ENCODE peak calls at places on chromosomes 4 and X, in four cellular contexts. O is lung, A is esophagus squamous epithelium, V is IMR-90. G is an unnamed sample.

GRCh38 chr4:97942137-97942536 is 201.1 kb downstream of the STPG2 start:
- DNase-seq in V (no peak), O (no peak), A (no peak), G (no peak)

GRCh38 chr4:124266706-124267105 is 445.8 kb downstream of the ANKRD50 start:
- DNase-seq in V (no peak), O (no peak), A (no peak), G (no peak)

GRCh38 chrX:100980608-100981497 is 11.3 kb downstream of the ARL13A start:
- DNase-seq in V (peak; percentile 81), O (peak; percentile 55), A (no peak), G (peak; percentile 61)

GRCh38 chr4:66108898-66109297 is 438.6 kb upstream of the EPHA5 start:
- DNase-seq in V (no peak), O (no peak), A (no peak), G (no peak)

GRCh38 chrX:1465261-1466231 is 12.8 kb upstream of the ASMTL start:
- DNase-seq in O (peak; percentile 3), V (no peak), A (no peak), G (no peak)

GRCh38 chrX:41759817-41760216 is 35.8 kb downstream of the GPR82 start:
- DNase-seq in O (no peak), V (peak; percentile 54), A (no peak), G (no peak)

GRCh38 chr4:147833254-147833653 is 101.4 kb downstream of the ARHGAP10 start:
- DNase-seq in V (peak; percentile 82), O (no peak), A (no peak), G (no peak)

GRCh38 chr4:2662598-2662997 is 93.5 kb downstream of the TNIP2 start:
- DNase-seq in V (peak; percentile 93), O (no peak), A (no peak), G (no peak)

GRCh38 chr4:70463335-70463734 is 8.7 kb upstream of the MUC7 start:
- DNase-seq in O (no peak), V (no peak), A (no peak), G (no peak)

GRCh38 chr4:106775636-106776035 is 260.5 kb downstream of the DKK2 start:
- DNase-seq in O (no peak), A (no peak), V (no peak), G (no peak)

GRCh38 chrX:40012039-40012799 is 85.5 kb downstream of the BCOR start:
- DNase-seq in A (no peak), O (no peak), V (peak; percentile 71), G (no peak)

GRCh38 chrX:52271212-52271611 is 86.5 kb downstream of the MAGED4 start:
- DNase-seq in V (no peak), O (no peak), A (no peak), G (no peak)

GRCh38 chr4:150342945-150343344 is 239.0 kb upstream of the MAB21L2 start:
- DNase-seq in V (no peak), O (no peak), A (no peak), G (no peak)

GRCh38 chr4:38204317-38205060 is 244.3 kb downstream of the PTTG2 start:
- DNase-seq in V (no peak), O (no peak), A (no peak), G (no peak)

GRCh38 chrX:29746326-29746725 is 469.0 kb upstream of the MAGEB2 start:
- DNase-seq in A (no peak), O (no peak), V (peak; percentile 55), G (no peak)

GRCh38 chr4:9816285-9816684 is 34.9 kb downstream of the DRD5 start:
- DNase-seq in A (no peak), V (no peak), O (no peak), G (no peak)

GRCh38 chr4:54255881-54256280 is 26.8 kb downstream of the PDGFRA start:
- DNase-seq in V (peak; percentile 60), A (no peak), O (no peak), G (no peak)

GRCh38 chrX:96314974-96315373 is 369.7 kb upstream of the DIAPH2 start:
- DNase-seq in V (peak; percentile 62), A (no peak), O (no peak), G (no peak)

GRCh38 chr4:170849969-170850368 is 760.2 kb upstream of the AADAT start:
- DNase-seq in V (no peak), O (no peak), A (no peak), G (no peak)

GRCh38 chr4:84920591-84920990 is 45.9 kb downstream of the WDFY3 start:
- DNase-seq in A (no peak), O (no peak), V (peak; percentile 78), G (no peak)

GRCh38 chr4:94228488-94229216 is 21.0 kb downstream of the SMARCAD1 start:
- DNase-seq in O (no peak), A (no peak), V (no peak), G (no peak)

GRCh38 chr4:185634066-185634652 is 98.9 kb upstream of the PDLIM3 start:
- DNase-seq in A (no peak), O (no peak), V (peak; percentile 7), G (no peak)

GRCh38 chr4:168480991-168481588 is 798 bp upstream of the DDX60L start:
- DNase-seq in A (no peak), O (no peak), V (peak; percentile 85), G (no peak)

GRCh38 chrX:15301924-15302323 is 13.5 kb downstream of the ASB11 start:
- DNase-seq in V (peak; percentile 41), A (no peak), O (peak; percentile 74), G (no peak)

GRCh38 chr4:36285784-36286480 is 4.5 kb downstream of the DTHD1 start:
- DNase-seq in O (no peak), A (no peak), V (no peak), G (no peak)

GRCh38 chrX:29561417-29561816 is 653.9 kb upstream of the MAGEB2 start:
- DNase-seq in A (no peak), O (no peak), V (peak; percentile 2), G (no peak)

GRCh38 chr4:129641179-129641578 is 545.2 kb downstream of the C4orf33 start:
- DNase-seq in V (peak; percentile 22), O (peak; percentile 50), A (no peak), G (no peak)

GRCh38 chrX:136179133-136179532 is 31.8 kb downstream of the FHL1 start:
- DNase-seq in A (no peak), V (no peak), O (no peak), G (no peak)

GRCh38 chrX:642436-643210 is 12.0 kb downstream of the SHOX start:
- DNase-seq in V (no peak), A (no peak), O (no peak), G (no peak)

GRCh38 chr4:26139310-26139924 is 181.4 kb upstream of the RBPJ start:
- DNase-seq in O (no peak), A (no peak), V (no peak), G (no peak)

GRCh38 chr4:15400911-15401671 is 26.7 kb upstream of the C1QTNF7 start:
- DNase-seq in V (peak; percentile 65), O (peak; percentile 74), A (no peak), G (peak; percentile 70)

GRCh38 chrX:39930777-39931553 is 166.8 kb downstream of the BCOR start:
- DNase-seq in A (no peak), V (no peak), O (no peak), G (no peak)

GRCh38 chrX:124293810-124294209 is 38.6 kb upstream of the TEX13D start:
- DNase-seq in O (no peak), A (no peak), V (no peak), G (no peak)

GRCh38 chrX:120727911-120728310 is 98.1 kb upstream of the C1GALT1C1 start:
- DNase-seq in A (no peak), O (no peak), V (no peak), G (no peak)

GRCh38 chr4:186724861-186725419 is 1.3 kb upstream of the FAT1 start:
- DNase-seq in O (no peak), A (no peak), V (peak; percentile 40), G (no peak)

GRCh38 chr4:186726440-186727148 is 2.9 kb upstream of the FAT1 start:
- DNase-seq in O (peak; percentile 60), A (no peak), V (peak; percentile 80), G (peak; percentile 70)

GRCh38 chr4:186725422-186726149 is 1.9 kb upstream of the FAT1 start:
- DNase-seq in V (peak; percentile 88), O (peak; percentile 74), A (no peak), G (peak; percentile 75)

GRCh38 chr4:186727149-186727976 is 3.7 kb upstream of the FAT1 start:
- DNase-seq in A (no peak), O (no peak), V (peak; percentile 47), G (no peak)

DNA sequence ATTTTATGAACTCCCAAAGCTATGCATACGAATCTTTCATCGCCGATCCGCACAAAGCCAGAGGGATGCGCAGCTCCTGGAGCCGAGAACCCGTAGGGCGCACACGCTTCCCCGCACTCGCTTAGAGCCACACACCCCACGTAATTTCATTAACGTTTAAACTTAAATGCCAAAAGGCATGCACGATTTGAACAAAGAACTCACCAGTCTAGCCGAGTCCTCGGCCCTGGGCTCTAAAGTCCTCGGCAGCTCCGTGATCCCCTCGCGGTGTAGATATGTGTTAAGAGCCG is 2.4 kb upstream of the FAT1 start:
- DNase-seq in V (no peak), O (no peak), A (no peak), G (no peak)
- TF ChIP-seq CTCF in V (no peak), O (no peak), A (no peak), G (no peak)

GRCh38 chrX:49075347-49075746 is 1.5 kb upstream of the PRAF2 start:
- DNase-seq in O (no peak), A (no peak), V (no peak), G (no peak)
- TF ChIP-seq CTCF in O (no peak), A (no peak), V (no peak), G (no peak)

GRCh38 chrX:103063191-103063845 is 653 bp downstream of the BEX1 start:
- DNase-seq in V (peak; percentile 12), O (no peak), A (no peak), G (no peak)
- TF ChIP-seq CTCF in V (no peak), O (no peak), A (no peak), G (no peak)

GRCh38 chr4:47838445-47838844 is 578 bp upstream of the CORIN start:
- DNase-seq in O (no peak), V (no peak), A (no peak), G (no peak)
- TF ChIP-seq CTCF in O (no peak), V (no peak), A (no peak), G (no peak)

GRCh38 chr4:42366959-42367358 is 30.3 kb upstream of the SHISA3 start:
- DNase-seq in V (no peak), A (no peak), O (no peak), G (no peak)

GRCh38 chr4:42369489-42369888 is 27.8 kb upstream of the SHISA3 start:
- DNase-seq in A (no peak), O (no peak), V (no peak), G (no peak)

DNA sequence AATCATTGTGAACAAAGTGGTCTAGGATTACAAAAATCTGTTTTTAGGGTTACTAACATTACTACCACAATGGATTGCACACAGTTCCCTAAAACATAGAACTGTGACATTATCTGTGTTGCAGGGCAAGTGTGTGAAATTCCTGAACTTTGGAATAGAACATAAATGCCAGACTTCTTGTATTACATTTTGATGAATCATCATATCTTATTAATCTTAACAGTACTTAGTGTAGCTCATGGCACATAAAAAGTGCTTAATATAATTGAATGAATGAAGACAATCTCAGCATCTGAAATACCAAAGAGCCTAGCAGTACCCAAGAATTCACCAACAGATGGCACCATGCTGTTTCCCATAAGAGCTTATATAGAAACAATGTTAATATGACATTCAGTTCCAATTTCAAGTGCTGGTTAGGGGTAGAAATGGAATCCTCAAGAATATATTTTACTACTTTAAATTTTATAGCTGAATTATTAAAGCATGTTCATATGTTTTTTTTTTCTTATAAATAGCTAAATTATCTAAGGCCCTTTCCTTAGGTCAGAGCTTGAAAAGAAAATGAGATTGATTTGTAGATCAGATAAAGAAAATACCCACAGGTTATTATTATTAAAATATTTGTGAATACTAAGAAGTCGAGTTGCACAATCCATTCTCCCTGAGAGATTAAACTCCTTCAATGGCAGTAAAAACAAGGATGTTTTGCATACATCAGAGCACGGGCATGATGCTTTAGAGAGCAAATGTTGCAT is 25.8 kb upstream of the SHISA3 start:
- DNase-seq in A (no peak), O (no peak), V (peak; percentile 60), G (no peak)
- TF ChIP-seq CTCF in A (peak; percentile 30), O (no peak), V (peak; percentile 70), G (no peak)

G was measured in breast epithelium.